ENCODE peak calls at places on chromosomes 3 and 15, in four cellular contexts. One of them, this sample, is unnamed.

GRCh38 chr3:50450135-50450911 is 53.1 kb downstream of the CACNA2D2 start:
- DNase-seq in left ventricle myocardium inferior: peak; percentile 40
- DNase-seq in SW480: no peak
- DNase-seq in cardiac muscle cell: peak; percentile 52
- DNase-seq in this sample: no peak

GRCh38 chr3:11535207-11535960 is 108.3 kb downstream of the VGLL4 start:
- DNase-seq in left ventricle myocardium inferior: no peak
- DNase-seq in SW480: no peak
- DNase-seq in cardiac muscle cell: no peak
- DNase-seq in this sample: no peak

GRCh38 chr3:77816470-77816869 is 776.6 kb downstream of the ROBO2 start:
- DNase-seq in left ventricle myocardium inferior: no peak
- DNase-seq in SW480: no peak
- DNase-seq in cardiac muscle cell: no peak
- DNase-seq in this sample: no peak

GRCh38 chr3:193377591-193377990 is 962 bp downstream of the ATP13A5 start:
- DNase-seq in left ventricle myocardium inferior: no peak
- DNase-seq in SW480: no peak
- DNase-seq in cardiac muscle cell: no peak
- DNase-seq in this sample: peak; percentile 86

GRCh38 chr15:64596701-64597468 is 136.5 kb downstream of the ZNF609 start:
- DNase-seq in left ventricle myocardium inferior: no peak
- DNase-seq in SW480: peak; percentile 29
- DNase-seq in cardiac muscle cell: peak; percentile 71
- DNase-seq in this sample: peak; percentile 48

GRCh38 chr15:96416934-96417759 is 86.6 kb downstream of the NR2F2 start:
- DNase-seq in left ventricle myocardium inferior: no peak
- DNase-seq in SW480: no peak
- DNase-seq in cardiac muscle cell: peak; percentile 22
- DNase-seq in this sample: no peak

GRCh38 chr3:71074416-71074815 is 509.1 kb downstream of the FOXP1 start:
- DNase-seq in left ventricle myocardium inferior: no peak
- DNase-seq in SW480: no peak
- DNase-seq in cardiac muscle cell: no peak
- DNase-seq in this sample: no peak

GRCh38 chr3:122355612-122356011 is 27.4 kb downstream of the MIX23 start:
- DNase-seq in left ventricle myocardium inferior: no peak
- DNase-seq in SW480: no peak
- DNase-seq in cardiac muscle cell: no peak
- DNase-seq in this sample: no peak

GRCh38 chr15:98996619-98997018 is 11.0 kb downstream of the PGPEP1L start:
- DNase-seq in left ventricle myocardium inferior: no peak
- DNase-seq in SW480: no peak
- DNase-seq in cardiac muscle cell: no peak
- DNase-seq in this sample: no peak

GRCh38 chr15:68552344-68552743 is 26.4 kb upstream of the CORO2B start:
- DNase-seq in left ventricle myocardium inferior: no peak
- DNase-seq in SW480: no peak
- DNase-seq in cardiac muscle cell: no peak
- DNase-seq in this sample: no peak

GRCh38 chr3:87268646-87269211 is 7.7 kb downstream of the POU1F1 start:
- DNase-seq in left ventricle myocardium inferior: no peak
- DNase-seq in SW480: no peak
- DNase-seq in cardiac muscle cell: peak; percentile 4
- DNase-seq in this sample: peak; percentile 10

GRCh38 chr3:45681846-45682245 is 7.3 kb upstream of the SACM1L start:
- DNase-seq in left ventricle myocardium inferior: no peak
- DNase-seq in SW480: no peak
- DNase-seq in cardiac muscle cell: no peak
- DNase-seq in this sample: no peak

GRCh38 chr15:95894407-95894956 is 436.0 kb upstream of the NR2F2 start:
- DNase-seq in left ventricle myocardium inferior: no peak
- DNase-seq in SW480: no peak
- DNase-seq in cardiac muscle cell: peak; percentile 33
- DNase-seq in this sample: peak; percentile 61

GRCh38 chr3:185317674-185318073 is 45.3 kb upstream of the MAP3K13 start:
- DNase-seq in left ventricle myocardium inferior: no peak
- DNase-seq in SW480: peak; percentile 12
- DNase-seq in cardiac muscle cell: peak; percentile 19
- DNase-seq in this sample: no peak

GRCh38 chr3:156687023-156687422 is 12.6 kb downstream of the TIPARP start:
- DNase-seq in left ventricle myocardium inferior: no peak
- DNase-seq in SW480: no peak
- DNase-seq in cardiac muscle cell: no peak
- DNase-seq in this sample: no peak

This sample was measured in SJCRH30.